ENCODE peak calls at places on chromosomes 4 and X, in eight cellular contexts. E is astrocyte of the cerebellum, M is A549, A is mucosa of descending colon, F is esophagus squamous epithelium, Q is cardiac muscle cell, P is tibial artery, S is AG10803. J is an unnamed sample.

GRCh38 chr4:1495416-1496115 is 89.3 kb upstream of the NKX1-1 start:
- DNase-seq in E (no peak), M (no peak), A (no peak), F (no peak), Q (no peak), P (no peak), S (no peak), J (no peak)

GRCh38 chrX:134898450-134898849 is 92.3 kb upstream of the SMIM10 start:
- DNase-seq in E (no peak), M (no peak), A (no peak), F (no peak), Q (no peak), P (no peak), S (no peak), J (no peak)

GRCh38 chrX:148878371-148878770 is 378.0 kb downstream of the AFF2 start:
- DNase-seq in E (no peak), M (no peak), A (no peak), F (no peak), Q (no peak), P (no peak), S (peak), J (no peak)

GRCh38 chrX:39242187-39242586 is 440.9 kb downstream of the MID1IP1 start:
- DNase-seq in E (peak), M (peak), A (no peak), F (no peak), Q (peak), P (no peak), S (no peak), J (no peak)

GRCh38 chr4:168846414-168846813 is 163.6 kb downstream of the CBR4 start:
- DNase-seq in E (no peak), M (no peak), A (no peak), F (no peak), Q (no peak), P (no peak), S (no peak), J (no peak)

GRCh38 chr4:139443661-139444060 is 10.3 kb upstream of the RAB33B start:
- DNase-seq in E (no peak), M (no peak), A (no peak), F (no peak), Q (no peak), P (no peak), S (no peak), J (no peak)

GRCh38 chr4:22978656-22979055 is 285.9 kb downstream of the GBA3 start:
- DNase-seq in E (no peak), M (no peak), A (no peak), F (no peak), Q (no peak), P (no peak), S (no peak), J (no peak)

GRCh38 chrX:48697182-48697727 is 721 bp downstream of the SUV39H1 start:
- DNase-seq in E (no peak), M (peak), A (no peak), F (no peak), Q (no peak), P (no peak), S (no peak), J (no peak)

GRCh38 chrX:133881011-133881410 is 104.4 kb downstream of the GPC3 start:
- DNase-seq in E (no peak), M (no peak), A (no peak), F (no peak), Q (no peak), P (no peak), S (no peak), J (no peak)

GRCh38 chrX:107731831-107732502 is 43.6 kb downstream of the TSC22D3 start:
- DNase-seq in E (peak), M (peak), A (peak), F (peak), Q (peak), P (peak), S (peak), J (no peak)

GRCh38 chr4:41303372-41304118 is 46.8 kb downstream of the UCHL1 start:
- DNase-seq in E (no peak), M (no peak), A (no peak), F (no peak), Q (no peak), P (no peak), S (no peak), J (no peak)

GRCh38 chrX:46044486-46044885 is 500.7 kb downstream of the ZNF674 start:
- DNase-seq in E (no peak), M (no peak), A (no peak), F (no peak), Q (no peak), P (no peak), S (no peak), J (no peak)

GRCh38 chr4:20046931-20047677 is 204.6 kb upstream of the SLIT2 start:
- DNase-seq in E (no peak), M (no peak), A (no peak), F (no peak), Q (no peak), P (no peak), S (peak), J (no peak)

GRCh38 chr4:2934077-2934812 is 29.0 kb downstream of the NOP14 start:
- DNase-seq in E (no peak), M (peak), A (peak), F (no peak), Q (peak), P (peak), S (peak), J (no peak)

GRCh38 chrX:38052096-38052495 is 45.7 kb downstream of the SYTL5 start:
- DNase-seq in E (peak), M (no peak), A (no peak), F (no peak), Q (no peak), P (no peak), S (peak), J (peak)

GRCh38 chr4:146852365-146852764 is 93.3 kb downstream of the TTC29 start:
- DNase-seq in E (no peak), M (no peak), A (no peak), F (no peak), Q (no peak), P (no peak), S (no peak), J (no peak)

DNA sequence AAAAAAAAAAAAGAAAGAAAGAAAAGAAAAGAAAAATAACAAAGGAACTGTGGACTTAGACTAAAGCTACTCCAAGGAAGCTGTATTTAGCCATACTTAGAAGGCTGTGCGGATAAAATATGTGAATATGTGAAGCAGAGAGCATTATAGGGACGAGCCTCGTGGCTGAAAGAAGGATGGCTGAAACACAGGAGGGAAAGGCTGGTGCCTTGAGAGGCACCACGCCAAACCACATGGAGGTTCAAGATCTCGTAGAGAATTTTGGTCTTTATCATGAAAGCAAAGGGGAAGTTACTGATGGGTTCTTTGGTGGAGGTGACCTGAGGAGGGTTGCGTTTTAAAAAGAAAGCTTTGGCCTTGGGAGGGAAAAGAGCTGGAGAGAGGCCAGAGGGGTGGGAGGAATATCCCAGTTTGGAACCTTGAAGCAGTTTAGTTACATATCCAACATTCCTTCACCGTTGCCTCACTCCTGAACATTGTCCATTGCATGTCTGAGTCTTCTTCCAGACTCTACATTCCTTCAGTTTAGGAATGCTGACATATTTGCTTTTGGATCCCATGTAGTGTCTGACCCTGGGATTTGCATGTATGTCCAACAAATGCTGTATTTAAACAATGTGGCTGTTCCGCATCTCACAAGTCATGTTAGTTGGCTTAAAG is 82.5 kb downstream of the CPE start:
- DNase-seq in E (peak), M (no peak), A (no peak), F (no peak), Q (no peak), P (no peak), S (peak), J (peak)
- H3K4me3 ChIP-seq in E (no peak), M (no peak), A (no peak), F (no peak), Q (no peak), P (peak), S (peak), J (no peak)

GRCh38 chr4:7295201-7295916 is 103.0 kb downstream of the SORCS2 start:
- DNase-seq in E (no peak), M (no peak), A (no peak), F (no peak), Q (no peak), P (no peak), S (no peak), J (no peak)

GRCh38 chr4:7297374-7297773 is 105.0 kb downstream of the SORCS2 start:
- DNase-seq in E (no peak), M (no peak), A (peak), F (no peak), Q (no peak), P (no peak), S (no peak), J (no peak)

GRCh38 chr4:7296661-7297335 is 104.5 kb downstream of the SORCS2 start:
- DNase-seq in E (no peak), M (no peak), A (no peak), F (no peak), Q (no peak), P (no peak), S (no peak), J (no peak)

GRCh38 chr4:7297881-7298280 is 105.5 kb downstream of the SORCS2 start:
- DNase-seq in E (no peak), M (no peak), A (no peak), F (no peak), Q (no peak), P (no peak), S (no peak), J (no peak)

DNA sequence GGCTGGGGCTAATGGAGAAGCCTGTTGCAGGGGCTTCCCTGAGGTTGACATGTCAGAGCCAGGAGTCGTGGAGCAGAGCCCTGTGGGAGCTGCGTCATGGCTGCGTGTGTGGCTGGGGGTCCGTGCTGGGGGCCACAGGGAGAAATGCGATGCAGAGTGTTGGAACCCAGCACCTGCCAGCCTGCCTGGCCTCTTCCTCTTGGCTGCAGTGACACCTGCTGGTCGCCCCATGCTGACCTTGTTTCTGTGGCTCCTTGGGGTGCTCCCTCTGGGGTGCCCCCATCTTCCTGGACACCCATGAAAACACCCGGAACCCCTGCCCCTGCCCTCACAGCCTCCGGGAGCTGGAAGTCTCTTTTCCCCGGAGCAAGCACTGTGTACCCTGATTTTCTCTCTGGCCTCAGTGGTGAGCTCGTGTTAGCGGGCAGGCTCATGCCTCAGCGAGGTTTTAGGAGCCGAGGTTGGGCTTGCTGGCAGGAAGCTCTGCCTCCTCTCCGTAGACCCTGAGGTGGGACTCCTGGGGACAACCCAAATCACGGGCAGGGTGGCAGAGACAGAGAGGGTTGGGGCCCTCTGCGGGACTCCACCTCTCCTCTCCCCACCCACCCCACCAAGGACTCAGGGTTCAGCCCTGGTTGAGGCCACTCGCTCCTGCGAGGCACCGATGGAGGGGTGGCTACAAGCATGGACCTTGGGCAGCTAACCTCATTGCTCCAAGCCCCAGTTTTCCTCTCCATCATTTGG is 103.8 kb downstream of the SORCS2 start:
- DNase-seq in E (no peak), M (peak), A (no peak), F (no peak), Q (peak), P (no peak), S (peak), J (no peak)
- TF ChIP-seq CTCF in E (peak), M (peak), A (no peak), F (peak), Q (peak), P (peak), S (peak), J (peak)

GRCh38 chr4:71296945-71297344 is 41.9 kb upstream of the SLC4A4 start:
- DNase-seq in E (no peak), M (no peak), A (no peak), F (no peak), Q (no peak), P (no peak), S (peak), J (no peak)

GRCh38 chr4:71292228-71292627 is 46.6 kb upstream of the SLC4A4 start:
- DNase-seq in E (no peak), M (no peak), A (no peak), F (no peak), Q (no peak), P (no peak), S (no peak), J (no peak)

GRCh38 chr4:71293705-71294104 is 45.1 kb upstream of the SLC4A4 start:
- DNase-seq in E (no peak), M (no peak), A (no peak), F (no peak), Q (no peak), P (no peak), S (peak), J (no peak)

GRCh38 chr4:71290481-71290880 is 48.3 kb upstream of the SLC4A4 start:
- DNase-seq in E (no peak), M (no peak), A (no peak), F (no peak), Q (no peak), P (no peak), S (peak), J (no peak)

DNA sequence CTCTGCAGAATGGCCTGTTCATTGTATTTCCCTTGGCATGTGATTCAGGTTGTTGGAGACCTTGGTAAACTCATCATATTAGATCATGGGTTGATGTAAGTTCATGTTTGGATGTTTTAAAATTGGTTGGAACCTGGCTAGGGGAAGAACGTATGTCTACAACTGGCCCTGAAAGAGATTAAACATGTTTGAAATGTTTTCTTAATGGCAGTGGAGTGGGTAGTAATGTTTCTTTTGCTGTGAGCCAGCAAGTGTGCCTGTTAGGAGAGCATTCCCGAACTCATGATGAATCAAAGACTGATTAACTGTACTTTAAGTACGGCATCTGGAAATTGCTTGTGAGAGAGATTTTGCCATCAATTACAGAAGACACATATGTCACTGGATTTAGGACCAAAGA is 44.5 kb upstream of the SLC4A4 start:
- DNase-seq in E (no peak), M (no peak), A (no peak), F (no peak), Q (no peak), P (no peak), S (peak), J (peak)
- H3K4me3 ChIP-seq in E (no peak), M (no peak), A (no peak), F (no peak), Q (no peak), P (no peak), S (no peak), J (no peak)

GRCh38 chr4:182325397-182325796 is 82.2 kb downstream of the TENM3 start:
- DNase-seq in E (no peak), M (no peak), A (no peak), F (no peak), Q (no peak), P (no peak), S (no peak), J (no peak)

GRCh38 chr4:182320092-182320491 is 76.9 kb downstream of the TENM3 start:
- DNase-seq in E (no peak), M (no peak), A (no peak), F (no peak), Q (no peak), P (no peak), S (no peak), J (no peak)

GRCh38 chr4:182324282-182324681 is 81.1 kb downstream of the TENM3 start:
- DNase-seq in E (no peak), M (no peak), A (no peak), F (no peak), Q (no peak), P (no peak), S (no peak), J (no peak)

GRCh38 chr4:182318256-182318655 is 75.1 kb downstream of the TENM3 start:
- DNase-seq in E (no peak), M (no peak), A (no peak), F (no peak), Q (no peak), P (no peak), S (peak), J (no peak)

GRCh38 chr4:182320580-182320979 is 77.4 kb downstream of the TENM3 start:
- DNase-seq in E (no peak), M (no peak), A (no peak), F (no peak), Q (no peak), P (no peak), S (no peak), J (no peak)
- TF ChIP-seq CTCF in E (no peak), M (no peak), A (no peak), F (no peak), Q (no peak), P (no peak), S (no peak), J (no peak)

GRCh38 chr4:102823464-102823863 is 3.9 kb downstream of the UBE2D3 start:
- DNase-seq in E (no peak), M (no peak), A (no peak), F (no peak), Q (no peak), P (no peak), S (no peak), J (no peak)
- H3K4me3 ChIP-seq in E (peak), M (peak), A (no peak), F (peak), Q (peak), P (peak), S (peak), J (peak)

GRCh38 chrX:50988649-50989048 is 78.1 kb downstream of the BMP15 start:
- DNase-seq in E (no peak), M (peak), A (no peak), F (no peak), Q (peak), P (no peak), S (peak), J (no peak)
- TF ChIP-seq CTCF in E (peak), M (peak), A (no peak), F (peak), Q (peak), P (peak), S (peak), J (peak)

GRCh38 chrX:136779346-136779781 is 1.4 kb downstream of the ARHGEF6 start:
- DNase-seq in E (no peak), M (no peak), A (no peak), F (no peak), Q (no peak), P (no peak), S (no peak), J (no peak)

GRCh38 chrX:136780738-136781137 is at the start of gene ARHGEF6:
- DNase-seq in E (no peak), M (no peak), A (no peak), F (no peak), Q (no peak), P (no peak), S (no peak), J (no peak)

GRCh38 chrX:136780241-136780640 is 491 bp downstream of the ARHGEF6 start:
- DNase-seq in E (no peak), M (no peak), A (no peak), F (no peak), Q (no peak), P (no peak), S (no peak), J (no peak)

GRCh38 chrX:136783159-136783558 is 2.4 kb upstream of the ARHGEF6 start:
- DNase-seq in E (no peak), M (no peak), A (no peak), F (no peak), Q (no peak), P (no peak), S (no peak), J (no peak)

DNA sequence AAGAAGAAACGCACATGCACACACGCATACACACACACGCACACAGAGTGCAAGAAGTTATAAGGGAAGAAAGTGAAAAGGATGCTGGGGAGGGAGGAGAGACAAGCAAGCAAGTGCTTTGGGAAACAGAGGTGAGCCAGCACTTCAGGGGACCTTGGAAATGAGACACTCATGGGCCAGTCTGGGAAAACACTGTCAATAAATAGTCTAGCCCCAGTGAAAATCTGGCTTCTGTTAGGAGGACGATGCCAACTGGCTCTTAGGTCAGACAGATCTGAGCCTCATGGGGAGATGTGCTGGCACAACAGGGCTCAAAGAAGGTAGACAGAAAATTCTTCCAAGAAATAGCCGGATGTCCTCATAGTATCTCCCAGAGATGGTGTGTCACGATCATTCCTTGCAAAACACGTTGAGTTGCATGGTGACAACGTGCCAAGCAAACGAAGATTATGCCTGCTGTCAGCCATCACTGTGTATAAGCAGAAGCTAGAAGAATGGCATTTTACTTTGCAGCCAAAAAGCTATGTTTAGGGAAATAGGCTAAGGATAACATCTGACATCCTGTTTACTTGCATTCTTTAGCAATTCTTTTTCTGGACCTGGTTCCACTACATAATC is 557 bp upstream of the ARHGEF6 start:
- DNase-seq in E (no peak), M (no peak), A (no peak), F (no peak), Q (no peak), P (no peak), S (peak), J (no peak)
- H3K4me3 ChIP-seq in E (no peak), M (no peak), A (no peak), F (peak), Q (no peak), P (peak), S (no peak), J (no peak)

DNA sequence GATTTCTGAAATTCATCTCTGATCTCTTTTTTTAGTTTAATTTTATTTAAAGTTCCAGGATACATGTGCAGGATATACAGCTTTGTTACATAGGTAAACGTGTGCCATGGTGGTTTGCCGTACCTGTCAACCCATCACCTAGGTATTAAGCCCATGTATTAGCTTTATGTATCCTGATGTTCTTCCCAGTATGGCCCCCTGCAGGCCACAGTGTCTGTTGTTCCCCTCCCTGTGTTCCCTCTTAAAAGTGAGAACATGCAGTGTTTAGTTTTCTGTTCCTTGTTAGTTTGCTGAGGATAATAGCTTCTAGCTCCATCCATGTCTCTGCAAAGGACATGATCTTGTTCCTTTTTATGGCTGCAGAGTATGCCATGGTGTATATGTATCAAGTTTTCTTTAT is 153.2 kb downstream of the RAPGEF2 start:
- DNase-seq in E (no peak), M (no peak), A (no peak), F (no peak), Q (no peak), P (no peak), S (no peak), J (no peak)
- TF ChIP-seq CTCF in E (no peak), M (no peak), A (no peak), F (no peak), Q (peak), P (no peak), S (no peak), J (no peak)

GRCh38 chr4:155688211-155688610 is 21.6 kb downstream of the GUCY1A1 start:
- DNase-seq in E (no peak), M (no peak), A (no peak), F (no peak), Q (no peak), P (no peak), S (no peak), J (no peak)
- H3K4me3 ChIP-seq in E (no peak), M (no peak), A (no peak), F (no peak), Q (no peak), P (no peak), S (no peak), J (no peak)